ENCODE peak calls at places on chromosomes 4 and X, in four cellular contexts. One of them, this sample, is unnamed.
A peak's percentile ranks its signal among the peaks of the same experiment; 100 is the strongest.

GRCh38 chr4:171378323-171378722 is 434.9 kb upstream of the GALNTL6 start:
- DNase-seq in K562: no peak
- DNase-seq in GM12891: no peak
- DNase-seq in GM12878: no peak
- DNase-seq in this sample: no peak

GRCh38 chrX:134753185-134754008 is 95.1 kb upstream of the PLAC1 start:
- DNase-seq in K562: no peak
- DNase-seq in GM12891: no peak
- DNase-seq in GM12878: no peak
- DNase-seq in this sample: no peak

GRCh38 chr4:74098628-74098995 is 383 bp downstream of the CXCL2 start:
- DNase-seq in K562: no peak
- DNase-seq in GM12891: no peak
- DNase-seq in GM12878: no peak
- DNase-seq in this sample: no peak

GRCh38 chr4:187128226-187128625 is 404.6 kb upstream of the FAT1 start:
- DNase-seq in K562: no peak
- DNase-seq in GM12891: no peak
- DNase-seq in GM12878: no peak
- DNase-seq in this sample: no peak

GRCh38 chr4:163622351-163623051 is 128.0 kb downstream of the TMA16 start:
- DNase-seq in K562: no peak
- DNase-seq in GM12891: no peak
- DNase-seq in GM12878: no peak
- DNase-seq in this sample: no peak

GRCh38 chr4:119521306-119521705 is 107.3 kb downstream of the PDE5A start:
- DNase-seq in K562: no peak
- DNase-seq in GM12891: no peak
- DNase-seq in GM12878: no peak
- DNase-seq in this sample: no peak

GRCh38 chrX:81261576-81261975 is 59.7 kb downstream of the SH3BGRL start:
- DNase-seq in K562: no peak
- DNase-seq in GM12891: no peak
- DNase-seq in GM12878: no peak
- DNase-seq in this sample: no peak

GRCh38 chr4:145564540-145564939 is 54.6 kb upstream of the MMAA start:
- DNase-seq in K562: no peak
- DNase-seq in GM12891: no peak
- DNase-seq in GM12878: no peak
- DNase-seq in this sample: no peak

GRCh38 chr4:121535351-121535750 is 154.5 kb upstream of the QRFPR start:
- DNase-seq in K562: no peak
- DNase-seq in GM12891: no peak
- DNase-seq in GM12878: no peak
- DNase-seq in this sample: no peak

GRCh38 chr4:128825226-128825625 is 15.7 kb downstream of the JADE1 start:
- DNase-seq in K562: no peak
- DNase-seq in GM12891: no peak
- DNase-seq in GM12878: no peak
- DNase-seq in this sample: no peak

GRCh38 chr4:79284893-79285292 is 41.0 kb downstream of the NAA11 start:
- DNase-seq in K562: no peak
- DNase-seq in GM12891: no peak
- DNase-seq in GM12878: no peak
- DNase-seq in this sample: no peak

GRCh38 chr4:153393397-153393796 is 48.9 kb downstream of the MND1 start:
- DNase-seq in K562: no peak
- DNase-seq in GM12891: no peak
- DNase-seq in GM12878: no peak
- DNase-seq in this sample: no peak

GRCh38 chr4:171993247-171993646 is 180.0 kb downstream of the GALNTL6 start:
- DNase-seq in K562: no peak
- DNase-seq in GM12891: no peak
- DNase-seq in GM12878: no peak
- DNase-seq in this sample: no peak

GRCh38 chrX:105191878-105192277 is 28.6 kb downstream of the TEX13A start:
- DNase-seq in K562: no peak
- DNase-seq in GM12891: no peak
- DNase-seq in GM12878: no peak
- DNase-seq in this sample: no peak

GRCh38 chr4:78551420-78552351 is at the start of gene ANXA3:
- DNase-seq in K562: peak; percentile 67
- DNase-seq in GM12891: peak; percentile 37
- DNase-seq in GM12878: no peak
- DNase-seq in this sample: peak; percentile 25

GRCh38 chr4:8276358-8277240 is 7.0 kb downstream of the HTRA3 start:
- DNase-seq in K562: no peak
- DNase-seq in GM12891: no peak
- DNase-seq in GM12878: no peak
- DNase-seq in this sample: no peak

GRCh38 chr4:81606796-81607550 is 135.3 kb upstream of the RASGEF1B start:
- DNase-seq in K562: no peak
- DNase-seq in GM12891: no peak
- DNase-seq in GM12878: no peak
- DNase-seq in this sample: no peak

GRCh38 chr4:121696140-121696640 is 590 bp downstream of the ANXA5 start:
- DNase-seq in K562: peak; percentile 12
- DNase-seq in GM12891: no peak
- DNase-seq in GM12878: no peak
- DNase-seq in this sample: no peak

GRCh38 chr4:76108467-76109181 is 34.1 kb downstream of the ART3 start:
- DNase-seq in K562: no peak
- DNase-seq in GM12891: no peak
- DNase-seq in GM12878: no peak
- DNase-seq in this sample: no peak

GRCh38 chrX:12894074-12894691 is 12.2 kb upstream of the TLR8 start:
- DNase-seq in K562: peak; percentile 27
- DNase-seq in GM12891: no peak
- DNase-seq in GM12878: no peak
- DNase-seq in this sample: no peak

GRCh38 chrX:16484338-16484737 is 165.6 kb upstream of the S100G start:
- DNase-seq in K562: no peak
- DNase-seq in GM12891: no peak
- DNase-seq in GM12878: no peak
- DNase-seq in this sample: peak; percentile 2

GRCh38 chr4:152591876-152592275 is 56.0 kb upstream of the FBXW7 start:
- DNase-seq in K562: no peak
- DNase-seq in GM12891: no peak
- DNase-seq in GM12878: no peak
- DNase-seq in this sample: no peak

GRCh38 chrX:100647739-100648138 is 3.7 kb downstream of the SRPX2 start:
- DNase-seq in K562: no peak
- DNase-seq in GM12891: no peak
- DNase-seq in GM12878: no peak
- DNase-seq in this sample: no peak

GRCh38 chrX:100650841-100651240 is 6.8 kb downstream of the SRPX2 start:
- DNase-seq in K562: no peak
- DNase-seq in GM12891: no peak
- DNase-seq in GM12878: no peak
- DNase-seq in this sample: no peak

GRCh38 chrX:100648601-100649417 is 4.8 kb downstream of the SRPX2 start:
- DNase-seq in K562: no peak
- DNase-seq in GM12891: no peak
- DNase-seq in GM12878: no peak
- DNase-seq in this sample: no peak

GRCh38 chrX:100652266-100652665 is 8.3 kb downstream of the SRPX2 start:
- DNase-seq in K562: no peak
- DNase-seq in GM12891: no peak
- DNase-seq in GM12878: no peak
- DNase-seq in this sample: no peak

GRCh38 chrX:100649550-100650356 is 5.8 kb downstream of the SRPX2 start:
- DNase-seq in K562: no peak
- DNase-seq in GM12891: no peak
- DNase-seq in GM12878: no peak
- DNase-seq in this sample: no peak
- TF ChIP-seq SPI1 in K562: no peak
- TF ChIP-seq SPI1 in GM12891: peak; percentile 55
- TF ChIP-seq SPI1 in GM12878: no peak
- TF ChIP-seq SPI1 in this sample: no peak

DNA sequence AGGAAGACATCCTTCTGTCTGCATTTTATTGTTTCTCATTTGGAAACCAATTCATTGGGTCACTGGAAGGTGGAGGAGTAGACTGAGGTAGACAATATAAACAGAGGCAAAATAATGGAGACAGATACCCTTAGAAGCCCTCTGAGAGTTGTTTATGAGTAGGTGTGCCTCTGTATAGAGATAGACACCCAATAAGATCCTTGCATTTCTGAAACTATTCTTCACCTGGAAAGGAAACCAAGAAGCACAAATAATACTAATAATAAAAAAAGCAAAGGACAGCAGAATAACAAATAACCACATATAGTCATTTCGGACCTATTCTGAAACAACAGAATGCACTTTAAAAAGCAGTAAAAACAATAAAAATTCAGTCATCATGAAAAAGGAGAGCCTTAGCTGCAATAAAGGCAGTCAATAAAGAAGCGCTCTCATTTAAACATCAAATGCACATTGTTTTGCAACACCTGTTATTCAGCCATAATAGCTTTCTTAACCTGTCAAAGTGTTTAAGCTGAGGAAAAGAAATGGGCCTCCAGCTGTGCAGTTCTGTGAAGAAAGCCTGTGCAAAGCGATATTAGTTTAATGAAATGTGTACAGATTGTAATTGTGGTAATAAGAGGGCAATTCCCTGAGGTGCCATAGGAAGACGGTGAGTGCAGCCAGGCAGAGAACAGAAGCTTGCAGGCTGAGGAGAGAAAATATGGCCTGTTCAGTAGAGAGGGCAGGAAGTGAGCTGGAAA is 904.1 kb downstream of the STPG2 start:
- DNase-seq in K562: no peak
- DNase-seq in GM12891: no peak
- DNase-seq in GM12878: no peak
- DNase-seq in this sample: no peak
- TF ChIP-seq POLR2AphosphoS5 in K562: no peak
- TF ChIP-seq POLR2AphosphoS5 in GM12891: no peak
- TF ChIP-seq POLR2AphosphoS5 in GM12878: no peak
- TF ChIP-seq POLR2AphosphoS5 in this sample: no peak

DNA sequence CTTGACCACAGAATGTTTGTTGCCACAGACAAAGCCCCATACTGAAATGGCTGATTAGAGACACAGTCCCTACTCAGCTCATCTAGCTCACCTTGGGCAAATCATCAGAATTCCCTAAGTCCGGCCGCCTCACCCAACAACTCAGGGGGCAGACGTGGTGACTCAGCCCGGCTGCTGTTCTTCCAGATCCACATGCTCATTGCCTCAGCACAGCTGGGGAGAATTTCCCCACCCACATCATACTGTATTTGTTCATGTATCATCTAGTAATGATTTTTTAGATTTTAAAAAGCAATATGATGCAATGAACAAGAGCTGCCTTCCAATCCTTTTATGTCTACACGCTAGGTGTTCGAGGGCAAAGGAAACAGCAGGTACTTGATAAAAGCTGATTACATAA is 333.8 kb upstream of the TENM3 start:
- DNase-seq in K562: no peak
- DNase-seq in GM12891: no peak
- DNase-seq in GM12878: no peak
- DNase-seq in this sample: no peak
- TF ChIP-seq SPI1 in K562: no peak
- TF ChIP-seq SPI1 in GM12891: no peak
- TF ChIP-seq SPI1 in GM12878: no peak
- TF ChIP-seq SPI1 in this sample: no peak

DNA sequence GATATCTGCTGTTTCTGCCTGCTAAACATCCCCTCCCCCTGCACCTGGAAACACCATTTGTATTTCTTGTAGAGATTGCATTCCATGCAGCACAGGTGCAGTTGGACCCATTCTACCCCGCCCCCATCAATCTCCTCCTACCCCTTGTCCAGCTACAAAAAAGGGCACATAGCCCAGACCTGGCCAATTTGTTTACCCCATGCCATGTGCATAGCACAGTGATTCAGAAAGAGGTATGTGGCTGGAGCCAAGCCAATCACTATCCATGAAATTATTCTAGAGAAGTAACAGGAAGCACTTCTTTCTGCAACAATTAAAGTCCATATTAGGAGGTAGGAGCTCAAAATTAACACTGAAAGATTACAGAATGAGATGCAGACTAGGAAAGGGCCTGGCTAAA is 20.2 kb upstream of the TMEM184C start:
- DNase-seq in K562: no peak
- DNase-seq in GM12891: no peak
- DNase-seq in GM12878: no peak
- DNase-seq in this sample: no peak
- TF ChIP-seq POLR2AphosphoS5 in K562: no peak
- TF ChIP-seq POLR2AphosphoS5 in GM12891: no peak
- TF ChIP-seq POLR2AphosphoS5 in GM12878: no peak
- TF ChIP-seq POLR2AphosphoS5 in this sample: no peak

GRCh38 chr4:148007303-148007702 is 275.4 kb downstream of the ARHGAP10 start:
- DNase-seq in K562: peak; percentile 12
- DNase-seq in GM12891: no peak
- DNase-seq in GM12878: no peak
- DNase-seq in this sample: peak; percentile 49

GRCh38 chr4:148007789-148008188 is 275.9 kb downstream of the ARHGAP10 start:
- DNase-seq in K562: no peak
- DNase-seq in GM12891: no peak
- DNase-seq in GM12878: no peak
- DNase-seq in this sample: peak; percentile 69

GRCh38 chr4:148006025-148006424 is 274.1 kb downstream of the ARHGAP10 start:
- DNase-seq in K562: no peak
- DNase-seq in GM12891: no peak
- DNase-seq in GM12878: no peak
- DNase-seq in this sample: no peak

GRCh38 chr4:148004228-148004813 is 272.4 kb downstream of the ARHGAP10 start:
- DNase-seq in K562: no peak
- DNase-seq in GM12891: no peak
- DNase-seq in GM12878: no peak
- DNase-seq in this sample: no peak
- TF ChIP-seq SPI1 in K562: no peak
- TF ChIP-seq SPI1 in GM12891: no peak
- TF ChIP-seq SPI1 in GM12878: no peak
- TF ChIP-seq SPI1 in this sample: no peak

This sample was measured in HL-60.